ENCODE peak calls at places on chromosome 13, in seven cellular contexts. T is SW 1271, B is PC-9, H is neuronal stem cell, N is OCI-LY7, R is non-pigmented ciliary epithelial cell, W is left colon. F is an unnamed sample.

GRCh38 chr13:35127466-35127865 is 185.4 kb downstream of the NBEA start:
- DNase-seq in T (no peak), B (no peak), H (no peak), N (no peak), R (no peak), W (no peak), F (no peak)

GRCh38 chr13:40706439-40706838 is 40.0 kb upstream of the FOXO1 start:
- DNase-seq in T (no peak), B (no peak), H (no peak), N (peak), R (no peak), W (no peak), F (no peak)

GRCh38 chr13:100436099-100436498 is 152.5 kb downstream of the GGACT start:
- DNase-seq in T (no peak), B (no peak), H (no peak), N (no peak), R (no peak), W (peak), F (no peak)

GRCh38 chr13:26872444-26873173 is 112.0 kb upstream of the GPR12 start:
- DNase-seq in T (no peak), B (peak), H (peak), N (peak), R (no peak), W (no peak), F (peak)

GRCh38 chr13:47298506-47298905 is 401.7 kb upstream of the HTR2A start:
- DNase-seq in T (no peak), B (no peak), H (no peak), N (no peak), R (no peak), W (no peak), F (no peak)

GRCh38 chr13:41587490-41587889 is 130.1 kb downstream of the RGCC start:
- DNase-seq in T (no peak), B (no peak), H (no peak), N (peak), R (no peak), W (no peak), F (peak)

GRCh38 chr13:31007392-31007791 is 74.9 kb downstream of the TEX26 start:
- DNase-seq in T (no peak), B (no peak), H (no peak), N (no peak), R (no peak), W (no peak), F (no peak)

GRCh38 chr13:55517312-55517711 is 1623.4 kb upstream of the PRR20A start:
- DNase-seq in T (no peak), B (no peak), H (no peak), N (no peak), R (no peak), W (no peak), F (peak)

GRCh38 chr13:21079761-21080730 is 18.7 kb upstream of the LATS2 start:
- DNase-seq in T (peak), B (peak), H (no peak), N (no peak), R (peak), W (no peak), F (no peak)